ENCODE peak calls at places on chromosomes 12 and 14, in five cellular contexts. One of them, this sample, is unnamed.

GRCh38 chr12:84986586-84986985 is 49.5 kb downstream of the TSPAN19 start:
- DNase-seq in adrenal gland: no peak
- DNase-seq in sigmoid colon: no peak
- DNase-seq in PC-9: no peak
- DNase-seq in epithelial cell of esophagus: no peak
- DNase-seq in this sample: no peak

GRCh38 chr12:121688966-121689365 is 19.5 kb upstream of the MORN3 start:
- DNase-seq in adrenal gland: no peak
- DNase-seq in epithelial cell of esophagus: no peak
- DNase-seq in sigmoid colon: no peak
- DNase-seq in PC-9: no peak
- DNase-seq in this sample: no peak

GRCh38 chr12:131208425-131208824 is 254.7 kb downstream of the ADGRD1 start:
- DNase-seq in PC-9: no peak
- DNase-seq in epithelial cell of esophagus: no peak
- DNase-seq in sigmoid colon: no peak
- DNase-seq in adrenal gland: no peak
- DNase-seq in this sample: no peak

GRCh38 chr12:105744659-105745058 is 394.1 kb downstream of the NUAK1 start:
- DNase-seq in adrenal gland: no peak
- DNase-seq in epithelial cell of esophagus: no peak
- DNase-seq in PC-9: no peak
- DNase-seq in sigmoid colon: no peak
- DNase-seq in this sample: no peak

GRCh38 chr12:107557026-107557425 is 128.6 kb upstream of the PWP1 start:
- DNase-seq in PC-9: no peak
- DNase-seq in adrenal gland: no peak
- DNase-seq in sigmoid colon: no peak
- DNase-seq in epithelial cell of esophagus: peak
- DNase-seq in this sample: no peak

GRCh38 chr12:63752283-63752682 is 27.4 kb upstream of the RXYLT1 start:
- DNase-seq in sigmoid colon: no peak
- DNase-seq in adrenal gland: no peak
- DNase-seq in epithelial cell of esophagus: no peak
- DNase-seq in PC-9: no peak
- DNase-seq in this sample: no peak

GRCh38 chr12:122827258-122827657 is 8.0 kb upstream of the HIP1R start:
- DNase-seq in adrenal gland: no peak
- DNase-seq in sigmoid colon: no peak
- DNase-seq in epithelial cell of esophagus: no peak
- DNase-seq in PC-9: no peak
- DNase-seq in this sample: no peak

GRCh38 chr14:103531421-103532215 is 2.6 kb downstream of the TRMT61A start:
- DNase-seq in epithelial cell of esophagus: no peak
- DNase-seq in adrenal gland: no peak
- DNase-seq in sigmoid colon: no peak
- DNase-seq in PC-9: no peak
- DNase-seq in this sample: no peak

GRCh38 chr12:43066471-43066870 is 476.9 kb upstream of the PRICKLE1 start:
- DNase-seq in sigmoid colon: no peak
- DNase-seq in epithelial cell of esophagus: no peak
- DNase-seq in PC-9: no peak
- DNase-seq in adrenal gland: no peak
- DNase-seq in this sample: no peak

GRCh38 chr14:58772814-58773620 is 135.3 kb downstream of the DACT1 start:
- DNase-seq in PC-9: no peak
- DNase-seq in epithelial cell of esophagus: no peak
- DNase-seq in adrenal gland: no peak
- DNase-seq in sigmoid colon: no peak
- DNase-seq in this sample: no peak

DNA sequence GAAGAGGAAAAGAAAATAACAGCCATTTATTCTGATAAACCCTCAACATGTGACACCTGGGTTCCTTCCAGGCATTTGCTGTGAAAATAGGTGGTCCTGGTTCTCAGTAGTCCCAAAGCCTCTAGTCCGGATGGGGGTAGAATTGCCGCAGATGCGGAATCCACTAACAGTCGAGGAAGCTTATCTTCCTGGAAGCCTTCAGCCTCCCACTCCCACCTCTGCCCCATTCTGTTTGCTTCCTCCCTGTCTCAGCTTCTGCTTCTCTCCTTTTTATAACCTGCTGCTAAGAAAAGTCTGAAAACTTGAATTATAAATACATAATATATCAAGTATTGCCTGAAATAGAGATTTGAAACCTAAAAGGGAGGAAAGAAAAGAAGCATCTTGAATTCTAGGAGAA is 14.0 kb upstream of the MAP3K9 start:
- DNase-seq in epithelial cell of esophagus: no peak
- DNase-seq in sigmoid colon: no peak
- DNase-seq in PC-9: no peak
- DNase-seq in adrenal gland: no peak
- DNase-seq in this sample: no peak
- H3K4me3 ChIP-seq in epithelial cell of esophagus: peak
- H3K4me3 ChIP-seq in sigmoid colon: no peak
- H3K4me3 ChIP-seq in PC-9: no peak
- H3K4me3 ChIP-seq in adrenal gland: no peak
- H3K4me3 ChIP-seq in this sample: no peak

GRCh38 chr12:124484067-124484466 is 83.3 kb downstream of the NCOR2 start:
- DNase-seq in PC-9: no peak
- DNase-seq in epithelial cell of esophagus: no peak
- DNase-seq in sigmoid colon: no peak
- DNase-seq in adrenal gland: no peak
- DNase-seq in this sample: no peak

GRCh38 chr12:124484526-124484953 is 82.9 kb downstream of the NCOR2 start:
- DNase-seq in PC-9: no peak
- DNase-seq in adrenal gland: no peak
- DNase-seq in sigmoid colon: no peak
- DNase-seq in epithelial cell of esophagus: no peak
- DNase-seq in this sample: peak

GRCh38 chr12:124486346-124486963 is 81.0 kb downstream of the NCOR2 start:
- DNase-seq in PC-9: no peak
- DNase-seq in sigmoid colon: no peak
- DNase-seq in epithelial cell of esophagus: no peak
- DNase-seq in adrenal gland: no peak
- DNase-seq in this sample: no peak

GRCh38 chr12:124487065-124487833 is 80.2 kb downstream of the NCOR2 start:
- DNase-seq in adrenal gland: peak
- DNase-seq in epithelial cell of esophagus: no peak
- DNase-seq in PC-9: no peak
- DNase-seq in sigmoid colon: no peak
- DNase-seq in this sample: no peak

GRCh38 chr12:124485371-124485770 is 82.0 kb downstream of the NCOR2 start:
- DNase-seq in PC-9: no peak
- DNase-seq in sigmoid colon: no peak
- DNase-seq in epithelial cell of esophagus: no peak
- DNase-seq in adrenal gland: no peak
- DNase-seq in this sample: no peak
- TF ChIP-seq CTCF in PC-9: no peak
- TF ChIP-seq CTCF in sigmoid colon: no peak
- TF ChIP-seq CTCF in epithelial cell of esophagus: no peak
- TF ChIP-seq CTCF in adrenal gland: no peak
- TF ChIP-seq CTCF in this sample: no peak

GRCh38 chr12:53214221-53214620 is 7.2 kb upstream of the ITGB7 start:
- DNase-seq in adrenal gland: no peak
- DNase-seq in PC-9: no peak
- DNase-seq in epithelial cell of esophagus: no peak
- DNase-seq in sigmoid colon: no peak
- DNase-seq in this sample: no peak

GRCh38 chr12:53213348-53213747 is 6.3 kb upstream of the ITGB7 start:
- DNase-seq in adrenal gland: peak
- DNase-seq in PC-9: no peak
- DNase-seq in epithelial cell of esophagus: peak
- DNase-seq in sigmoid colon: peak
- DNase-seq in this sample: no peak

GRCh38 chr12:53212931-53213330 is 5.9 kb upstream of the ITGB7 start:
- DNase-seq in adrenal gland: no peak
- DNase-seq in sigmoid colon: no peak
- DNase-seq in epithelial cell of esophagus: no peak
- DNase-seq in PC-9: no peak
- DNase-seq in this sample: no peak

GRCh38 chr12:53215497-53215896 is 8.4 kb upstream of the ITGB7 start:
- DNase-seq in adrenal gland: no peak
- DNase-seq in epithelial cell of esophagus: no peak
- DNase-seq in PC-9: no peak
- DNase-seq in sigmoid colon: no peak
- DNase-seq in this sample: no peak

DNA sequence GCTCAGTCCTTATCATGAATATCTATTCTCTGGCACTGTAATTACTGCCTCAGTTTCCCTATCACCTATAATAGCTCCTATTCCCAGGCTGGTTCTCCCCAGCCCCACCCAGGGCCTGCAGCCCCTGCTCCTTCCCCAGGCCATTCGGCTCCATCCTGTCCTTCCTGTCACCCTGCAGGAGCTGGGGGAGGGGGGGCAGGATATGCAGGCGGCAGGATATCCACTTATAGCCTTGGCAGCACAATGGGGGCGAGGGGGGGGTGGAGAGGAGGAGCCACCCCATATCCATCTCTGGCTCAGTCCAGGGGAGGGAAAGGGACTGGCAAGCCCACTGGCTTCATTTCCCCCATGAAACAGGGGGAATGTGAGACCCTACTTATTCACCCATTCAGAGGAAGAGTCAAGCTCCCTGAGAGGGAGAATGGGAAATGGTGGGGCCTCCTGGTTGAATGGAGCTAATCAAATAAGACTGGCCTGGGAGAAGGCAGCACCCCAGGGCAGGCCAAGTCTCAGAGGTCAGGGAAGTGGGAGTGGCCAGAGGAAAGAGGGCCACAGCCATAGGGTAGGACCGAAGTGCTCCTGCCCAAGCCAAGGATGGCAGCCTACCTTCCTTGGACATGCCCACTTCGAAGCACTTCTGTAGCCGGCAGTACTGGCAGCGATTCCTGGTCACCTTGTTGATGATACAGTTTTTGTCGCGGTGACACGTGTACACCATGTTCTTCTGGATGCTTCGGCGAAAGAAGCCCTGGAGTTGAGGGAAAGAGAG is 7.8 kb upstream of the ITGB7 start:
- DNase-seq in PC-9: no peak
- DNase-seq in adrenal gland: no peak
- DNase-seq in epithelial cell of esophagus: no peak
- DNase-seq in sigmoid colon: no peak
- DNase-seq in this sample: no peak
- H3K4me3 ChIP-seq in PC-9: no peak
- H3K4me3 ChIP-seq in adrenal gland: no peak
- H3K4me3 ChIP-seq in epithelial cell of esophagus: no peak
- H3K4me3 ChIP-seq in sigmoid colon: no peak
- H3K4me3 ChIP-seq in this sample: no peak

GRCh38 chr14:106879241-106879640 is 1352.9 kb downstream of the TMEM121 start:
- DNase-seq in adrenal gland: no peak
- DNase-seq in epithelial cell of esophagus: no peak
- DNase-seq in PC-9: no peak
- DNase-seq in sigmoid colon: no peak
- DNase-seq in this sample: no peak
- TF ChIP-seq CTCF in adrenal gland: peak
- TF ChIP-seq CTCF in epithelial cell of esophagus: no peak
- TF ChIP-seq CTCF in PC-9: peak
- TF ChIP-seq CTCF in sigmoid colon: no peak
- TF ChIP-seq CTCF in this sample: peak

DNA sequence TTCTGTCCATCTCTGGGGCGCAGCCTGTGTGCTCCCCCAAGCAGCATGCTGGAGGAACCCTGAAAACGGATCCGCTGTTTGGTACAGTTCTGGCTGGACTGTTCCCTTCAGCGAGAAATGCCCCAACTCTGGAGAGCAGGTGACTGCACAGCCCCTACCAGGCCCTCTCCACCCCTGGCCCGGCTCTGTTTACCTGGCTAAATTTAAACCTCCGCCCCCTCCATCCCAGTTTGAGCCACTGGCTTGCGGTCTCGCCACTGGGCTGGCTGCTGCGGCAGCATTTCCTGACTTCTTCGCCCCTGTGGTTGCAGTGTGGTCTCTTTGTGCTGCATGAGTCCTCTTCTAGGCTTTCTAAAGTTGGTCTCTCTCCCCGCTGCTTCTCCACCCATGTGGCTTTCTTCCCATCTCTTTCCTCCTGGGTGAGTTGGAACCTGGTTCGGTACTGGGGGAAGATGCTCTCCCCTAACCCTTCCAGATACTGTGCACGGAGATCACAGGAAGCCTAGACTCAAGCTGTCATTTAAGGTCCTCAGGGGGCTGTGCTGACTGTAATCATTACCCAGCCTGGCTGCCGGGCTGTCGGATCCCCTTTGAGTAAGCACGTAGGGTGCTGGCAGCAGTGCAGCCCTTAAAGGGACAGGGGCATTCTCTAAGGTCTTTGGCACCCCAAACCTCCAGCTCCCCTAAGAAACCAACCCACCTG is 60.6 kb downstream of the FBXL14 start:
- DNase-seq in epithelial cell of esophagus: no peak
- DNase-seq in sigmoid colon: no peak
- DNase-seq in PC-9: no peak
- DNase-seq in adrenal gland: no peak
- DNase-seq in this sample: peak
- H3K4me3 ChIP-seq in epithelial cell of esophagus: no peak
- H3K4me3 ChIP-seq in sigmoid colon: no peak
- H3K4me3 ChIP-seq in PC-9: no peak
- H3K4me3 ChIP-seq in adrenal gland: no peak
- H3K4me3 ChIP-seq in this sample: peak

GRCh38 chr12:92601680-92602079 is 101.1 kb upstream of the PLEKHG7 start:
- DNase-seq in adrenal gland: no peak
- DNase-seq in epithelial cell of esophagus: no peak
- DNase-seq in sigmoid colon: no peak
- DNase-seq in PC-9: no peak
- DNase-seq in this sample: no peak
- TF ChIP-seq CTCF in adrenal gland: no peak
- TF ChIP-seq CTCF in epithelial cell of esophagus: no peak
- TF ChIP-seq CTCF in sigmoid colon: no peak
- TF ChIP-seq CTCF in PC-9: no peak
- TF ChIP-seq CTCF in this sample: no peak

DNA sequence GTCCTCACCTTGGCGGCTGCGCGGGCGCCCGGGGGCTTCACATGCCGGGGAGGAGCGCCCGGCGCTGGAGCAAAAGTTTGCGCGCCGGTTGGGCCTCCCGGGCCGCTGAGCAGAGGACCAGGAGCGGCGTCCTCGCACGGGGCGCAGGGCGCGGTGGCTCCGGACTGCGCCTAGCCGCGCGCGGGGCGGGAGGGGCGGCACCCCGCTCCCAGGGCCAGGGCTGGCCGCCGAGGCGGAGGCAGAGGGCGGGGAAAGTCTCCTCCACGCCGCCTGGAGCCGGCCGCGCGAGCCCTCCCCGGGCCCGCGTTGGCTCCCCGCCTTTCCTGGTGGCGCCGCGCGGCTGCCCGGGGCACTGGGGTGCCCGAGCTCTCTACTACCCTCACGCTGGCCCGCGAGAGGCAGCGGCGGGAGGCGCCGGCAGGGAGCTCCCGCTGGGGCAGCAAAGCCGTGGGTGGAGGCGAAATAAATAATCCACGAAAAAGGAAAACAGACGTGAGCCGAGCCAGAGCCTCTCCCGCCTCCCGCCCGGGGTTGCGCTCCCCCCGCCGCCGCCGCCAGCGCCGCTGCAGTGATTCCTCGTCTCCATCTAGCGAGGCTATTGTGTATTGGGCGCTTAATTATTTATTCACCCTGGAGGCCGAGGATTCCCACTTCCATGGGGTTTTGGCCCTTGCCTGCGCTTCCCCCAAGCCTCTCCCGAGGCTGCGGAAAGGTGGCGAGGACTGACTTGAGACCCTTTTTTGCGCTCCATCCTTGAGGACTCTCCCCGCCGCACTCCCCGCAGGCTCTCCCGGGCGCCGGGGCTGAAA is 476 bp upstream of the PRIMA1 start:
- DNase-seq in sigmoid colon: peak
- DNase-seq in adrenal gland: no peak
- DNase-seq in PC-9: no peak
- DNase-seq in epithelial cell of esophagus: peak
- DNase-seq in this sample: no peak
- H3K4me3 ChIP-seq in sigmoid colon: peak
- H3K4me3 ChIP-seq in adrenal gland: no peak
- H3K4me3 ChIP-seq in PC-9: no peak
- H3K4me3 ChIP-seq in epithelial cell of esophagus: peak
- H3K4me3 ChIP-seq in this sample: no peak